ENCODE peak calls at places on chromosomes 1 and 21, in four cellular contexts. L, B, K and O are unnamed samples.

GRCh38 chr1:150807257-150807637 is 813 bp downstream of the CTSK start:
- DNase-seq in L (no peak), B (no peak), K (no peak), O (no peak)

GRCh38 chr1:33169290-33170055 is 12.4 kb downstream of the TRIM62 start:
- DNase-seq in L (no peak), B (no peak), K (no peak), O (no peak)

GRCh38 chr1:15110867-15111230 is 42.7 kb upstream of the TMEM51 start:
- DNase-seq in L (no peak), B (no peak), K (no peak), O (no peak)

GRCh38 chr1:30372792-30373433 is 350.5 kb downstream of the MATN1 start:
- DNase-seq in L (no peak), B (no peak), K (no peak), O (no peak)

GRCh38 chr1:53617382-53618217 is 121.4 kb downstream of the GLIS1 start:
- DNase-seq in L (peak), B (no peak), K (no peak), O (no peak)

GRCh38 chr1:115330480-115331013 is 7.5 kb downstream of the NGF start:
- DNase-seq in L (no peak), B (no peak), K (no peak), O (no peak)

GRCh38 chr1:93253471-93253870 is 72.9 kb downstream of the CCDC18 start:
- DNase-seq in L (no peak), B (no peak), K (no peak), O (no peak)

GRCh38 chr1:7199077-7199779 is 414.0 kb downstream of the CAMTA1 start:
- DNase-seq in L (no peak), B (no peak), K (no peak), O (no peak)

GRCh38 chr1:114075082-114075481 is 78.6 kb downstream of the SYT6 start:
- DNase-seq in L (no peak), B (no peak), K (no peak), O (no peak)

GRCh38 chr1:29513357-29513756 is 277.0 kb downstream of the PTPRU start:
- DNase-seq in L (no peak), B (peak), K (peak), O (no peak)

GRCh38 chr1:111629190-111629954 is 9.8 kb downstream of the RAP1A start:
- DNase-seq in L (no peak), B (no peak), K (no peak), O (peak)

GRCh38 chr1:52237430-52237829 is 95.5 kb downstream of the ZFYVE9 start:
- DNase-seq in L (no peak), B (no peak), K (peak), O (no peak)

GRCh38 chr1:100364731-100365130 is 12.4 kb downstream of the CDC14A start:
- DNase-seq in L (no peak), B (no peak), K (peak), O (no peak)

GRCh38 chr1:8467308-8467707 is 149.4 kb downstream of the SLC45A1 start:
- DNase-seq in L (no peak), B (no peak), K (no peak), O (no peak)

GRCh38 chr1:39919545-39919944 is 17.8 kb upstream of the MYCL start:
- DNase-seq in L (no peak), B (peak), K (peak), O (no peak)

GRCh38 chr1:39915499-39916129 is 13.9 kb upstream of the MYCL start:
- DNase-seq in L (no peak), B (no peak), K (no peak), O (no peak)

GRCh38 chr1:39922139-39922757 is 20.5 kb upstream of the MYCL start:
- DNase-seq in L (no peak), B (no peak), K (no peak), O (no peak)

GRCh38 chr1:39917825-39918224 is 16.1 kb upstream of the MYCL start:
- DNase-seq in L (no peak), B (no peak), K (no peak), O (no peak)
- TF ChIP-seq CTCF in L (no peak), B (peak), K (no peak), O (peak)

GRCh38 chr1:163069142-163069541 is at the start of gene RGS4:
- DNase-seq in L (no peak), B (no peak), K (no peak), O (no peak)
- TF ChIP-seq CTCF in L (no peak), B (no peak), K (no peak), O (no peak)

GRCh38 chr1:27135920-27136551 is 18.9 kb downstream of the SLC9A1 start:
- DNase-seq in L (no peak), B (peak), K (peak), O (peak)

GRCh38 chr1:27138927-27139326 is 16.0 kb downstream of the SLC9A1 start:
- DNase-seq in L (no peak), B (no peak), K (no peak), O (no peak)

GRCh38 chr1:27138368-27138767 is 16.6 kb downstream of the SLC9A1 start:
- DNase-seq in L (no peak), B (no peak), K (no peak), O (no peak)

GRCh38 chr1:27137544-27138075 is 17.3 kb downstream of the SLC9A1 start:
- DNase-seq in L (no peak), B (no peak), K (no peak), O (no peak)

GRCh38 chr1:27137022-27137542 is 17.8 kb downstream of the SLC9A1 start:
- DNase-seq in L (peak), B (peak), K (peak), O (peak)
- TF ChIP-seq CTCF in L (no peak), B (no peak), K (no peak), O (no peak)

GRCh38 chr1:2311184-2312032 is 79.9 kb downstream of the MORN1 start:
- DNase-seq in L (peak), B (peak), K (peak), O (peak)
- TF ChIP-seq CTCF in L (peak), B (no peak), K (peak), O (peak)

DNA sequence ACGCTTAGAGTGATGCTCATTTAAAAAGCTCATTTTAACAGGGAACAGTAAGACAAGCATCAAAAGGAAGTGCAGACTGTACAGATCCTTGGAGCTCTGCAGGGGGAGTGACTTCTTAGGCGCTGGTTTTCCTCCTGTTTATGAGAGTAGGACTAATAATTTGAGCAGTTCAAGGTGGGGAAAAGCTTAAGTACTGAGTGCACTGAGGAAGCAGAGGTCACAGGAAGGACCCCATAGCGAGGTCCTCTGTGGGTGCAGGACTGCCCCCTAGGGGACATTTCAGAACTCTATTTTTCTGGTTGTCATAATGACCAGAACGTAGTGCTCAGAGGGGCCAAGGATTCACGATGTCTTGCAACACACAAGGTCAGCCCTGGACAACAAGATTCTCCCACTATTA is 112.1 kb downstream of the HLCS start:
- DNase-seq in L (no peak), B (peak), K (peak), O (no peak)
- TF ChIP-seq CTCF in L (no peak), B (peak), K (peak), O (peak)

DNA sequence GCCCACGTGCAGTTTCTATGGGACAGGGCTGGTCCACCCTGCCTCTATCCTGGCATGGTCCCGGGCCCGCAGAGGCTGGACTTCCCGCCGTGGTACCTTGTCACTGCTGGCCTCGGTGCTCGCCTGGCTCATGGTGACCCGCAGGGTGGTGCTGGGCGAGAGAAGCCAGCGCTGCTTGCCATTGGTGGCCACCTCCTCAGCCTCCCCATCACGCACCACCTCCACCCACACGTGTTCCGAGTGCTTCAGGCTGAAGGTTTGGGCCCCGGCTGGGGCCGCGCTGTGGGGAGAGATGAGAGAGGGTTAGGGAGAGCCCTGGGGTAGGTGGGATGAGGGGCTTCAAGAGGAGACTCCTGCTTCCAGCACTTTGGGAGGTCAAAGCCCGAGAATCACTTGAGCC is 14.5 kb downstream of the PADI2 start:
- DNase-seq in L (no peak), B (no peak), K (no peak), O (no peak)
- TF ChIP-seq CTCF in L (no peak), B (no peak), K (no peak), O (no peak)